ENCODE peak calls at places on chromosome 19, in ten cellular contexts. One of them, this sample, is unnamed.

GRCh38 chr19:50551034-50551712 is 17.1 kb downstream of the LRRC4B start:
- DNase-seq in GM23338: no peak
- DNase-seq in heart right ventricle: no peak
- DNase-seq in naive thymus-derived CD4-positive, alpha-beta T cell: no peak
- DNase-seq in neural progenitor cell: peak; percentile 34
- DNase-seq in GM23248: no peak
- DNase-seq in psoas muscle: no peak
- DNase-seq in SJSA1: no peak
- DNase-seq in cardiac muscle cell: no peak
- DNase-seq in kidney: no peak
- DNase-seq in this sample: no peak

GRCh38 chr19:2081873-2082810 is 14.0 kb downstream of the MOB3A start:
- DNase-seq in SJSA1: no peak
- DNase-seq in kidney: peak; percentile 73
- DNase-seq in naive thymus-derived CD4-positive, alpha-beta T cell: peak; percentile 65
- DNase-seq in GM23248: no peak
- DNase-seq in neural progenitor cell: no peak
- DNase-seq in psoas muscle: peak; percentile 62
- DNase-seq in heart right ventricle: no peak
- DNase-seq in cardiac muscle cell: no peak
- DNase-seq in GM23338: no peak
- DNase-seq in this sample: peak; percentile 54

GRCh38 chr19:11880598-11880997 is 7.0 kb upstream of the ZNF69 start:
- DNase-seq in psoas muscle: no peak
- DNase-seq in GM23338: no peak
- DNase-seq in kidney: no peak
- DNase-seq in cardiac muscle cell: no peak
- DNase-seq in naive thymus-derived CD4-positive, alpha-beta T cell: no peak
- DNase-seq in neural progenitor cell: no peak
- DNase-seq in SJSA1: no peak
- DNase-seq in heart right ventricle: no peak
- DNase-seq in GM23248: no peak
- DNase-seq in this sample: no peak

GRCh38 chr19:13784731-13785452 is 10.4 kb upstream of the ZSWIM4 start:
- DNase-seq in cardiac muscle cell: peak; percentile 80
- DNase-seq in SJSA1: peak; percentile 82
- DNase-seq in naive thymus-derived CD4-positive, alpha-beta T cell: peak; percentile 63
- DNase-seq in neural progenitor cell: peak; percentile 81
- DNase-seq in psoas muscle: peak; percentile 87
- DNase-seq in GM23248: peak; percentile 88
- DNase-seq in kidney: peak; percentile 88
- DNase-seq in heart right ventricle: peak; percentile 82
- DNase-seq in GM23338: peak; percentile 90
- DNase-seq in this sample: peak; percentile 86

GRCh38 chr19:29681422-29682235 is 16.4 kb downstream of the PLEKHF1 start:
- DNase-seq in naive thymus-derived CD4-positive, alpha-beta T cell: no peak
- DNase-seq in cardiac muscle cell: peak; percentile 57
- DNase-seq in GM23338: no peak
- DNase-seq in SJSA1: no peak
- DNase-seq in kidney: no peak
- DNase-seq in GM23248: peak; percentile 42
- DNase-seq in heart right ventricle: no peak
- DNase-seq in psoas muscle: peak; percentile 69
- DNase-seq in neural progenitor cell: no peak
- DNase-seq in this sample: no peak

GRCh38 chr19:14086098-14086497 is 515 bp upstream of the C19orf67 start:
- DNase-seq in psoas muscle: no peak
- DNase-seq in naive thymus-derived CD4-positive, alpha-beta T cell: no peak
- DNase-seq in kidney: no peak
- DNase-seq in GM23248: no peak
- DNase-seq in SJSA1: no peak
- DNase-seq in GM23338: no peak
- DNase-seq in neural progenitor cell: no peak
- DNase-seq in cardiac muscle cell: no peak
- DNase-seq in heart right ventricle: no peak
- DNase-seq in this sample: no peak

GRCh38 chr19:3073931-3074595 is 11.8 kb upstream of the TLE5 start:
- DNase-seq in GM23338: peak; percentile 46
- DNase-seq in heart right ventricle: no peak
- DNase-seq in SJSA1: no peak
- DNase-seq in kidney: peak; percentile 78
- DNase-seq in naive thymus-derived CD4-positive, alpha-beta T cell: no peak
- DNase-seq in cardiac muscle cell: peak; percentile 45
- DNase-seq in neural progenitor cell: no peak
- DNase-seq in GM23248: peak; percentile 40
- DNase-seq in psoas muscle: no peak
- DNase-seq in this sample: no peak

GRCh38 chr19:38596057-38596981 is 21.4 kb downstream of the MAP4K1 start:
- DNase-seq in GM23248: peak; percentile 32
- DNase-seq in neural progenitor cell: peak; percentile 95
- DNase-seq in psoas muscle: peak; percentile 90
- DNase-seq in heart right ventricle: no peak
- DNase-seq in GM23338: peak; percentile 98
- DNase-seq in naive thymus-derived CD4-positive, alpha-beta T cell: no peak
- DNase-seq in cardiac muscle cell: peak; percentile 16
- DNase-seq in SJSA1: no peak
- DNase-seq in kidney: no peak
- DNase-seq in this sample: no peak

GRCh38 chr19:47661571-47661970 is 51.7 kb upstream of the EHD2 start:
- DNase-seq in kidney: peak; percentile 23
- DNase-seq in psoas muscle: peak; percentile 38
- DNase-seq in heart right ventricle: no peak
- DNase-seq in GM23248: peak; percentile 18
- DNase-seq in naive thymus-derived CD4-positive, alpha-beta T cell: no peak
- DNase-seq in cardiac muscle cell: peak; percentile 24
- DNase-seq in neural progenitor cell: no peak
- DNase-seq in GM23338: no peak
- DNase-seq in SJSA1: no peak
- DNase-seq in this sample: no peak

GRCh38 chr19:47663435-47663910 is 49.7 kb upstream of the EHD2 start:
- DNase-seq in cardiac muscle cell: peak; percentile 89
- DNase-seq in heart right ventricle: no peak
- DNase-seq in GM23248: peak; percentile 92
- DNase-seq in SJSA1: no peak
- DNase-seq in kidney: no peak
- DNase-seq in neural progenitor cell: no peak
- DNase-seq in psoas muscle: no peak
- DNase-seq in naive thymus-derived CD4-positive, alpha-beta T cell: no peak
- DNase-seq in GM23338: no peak
- DNase-seq in this sample: no peak

GRCh38 chr19:47660435-47660832 is 51.5 kb downstream of the BICRA start:
- DNase-seq in cardiac muscle cell: no peak
- DNase-seq in psoas muscle: peak; percentile 33
- DNase-seq in naive thymus-derived CD4-positive, alpha-beta T cell: no peak
- DNase-seq in GM23248: no peak
- DNase-seq in heart right ventricle: no peak
- DNase-seq in neural progenitor cell: no peak
- DNase-seq in GM23338: no peak
- DNase-seq in SJSA1: no peak
- DNase-seq in kidney: peak; percentile 36
- DNase-seq in this sample: no peak

GRCh38 chr19:47661161-47661560 is 52.1 kb upstream of the EHD2 start:
- DNase-seq in psoas muscle: peak; percentile 89
- DNase-seq in neural progenitor cell: no peak
- DNase-seq in kidney: peak; percentile 62
- DNase-seq in naive thymus-derived CD4-positive, alpha-beta T cell: no peak
- DNase-seq in heart right ventricle: no peak
- DNase-seq in SJSA1: no peak
- DNase-seq in cardiac muscle cell: no peak
- DNase-seq in GM23338: no peak
- DNase-seq in GM23248: peak; percentile 55
- DNase-seq in this sample: no peak

DNA sequence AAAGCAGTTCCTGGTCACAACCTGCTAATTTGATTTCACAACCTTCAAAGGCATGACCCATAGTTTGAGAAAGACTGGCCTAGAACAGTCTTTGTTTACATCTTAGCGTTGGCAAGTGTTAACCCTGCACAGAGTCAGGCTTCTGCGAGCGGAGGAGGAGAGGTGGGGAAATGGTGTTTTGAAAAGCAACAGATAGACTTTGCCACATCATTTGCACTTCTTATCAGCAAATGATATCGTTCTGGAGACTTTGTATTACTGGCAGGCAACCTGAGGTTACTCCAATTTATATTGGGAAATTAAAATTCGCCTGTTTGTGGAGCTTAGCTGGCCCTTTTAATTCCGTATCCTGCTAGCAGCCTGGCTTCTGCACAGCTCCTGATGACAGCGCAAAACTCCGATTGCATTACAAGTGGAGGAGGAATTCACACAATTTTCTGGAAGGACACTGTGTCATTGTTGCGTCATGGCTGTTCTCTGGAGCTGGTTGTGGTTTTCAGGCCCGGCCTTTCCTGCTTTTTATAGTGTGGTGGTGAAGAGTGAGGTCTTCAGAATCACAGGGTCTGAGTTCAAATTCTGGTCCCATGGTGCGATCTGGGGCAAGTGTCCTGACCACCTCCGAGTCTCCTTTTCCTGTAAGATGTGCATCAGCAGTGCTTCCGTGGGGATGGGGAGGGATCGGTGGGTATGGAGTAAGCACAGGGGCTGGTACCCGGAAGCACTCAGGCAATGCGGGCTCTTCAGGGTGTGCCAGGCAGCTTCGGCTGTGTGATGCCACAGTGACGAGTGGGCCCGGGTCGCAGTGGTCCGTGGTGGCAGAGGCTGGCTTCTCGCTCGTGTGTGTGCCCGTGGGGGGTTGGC is 49.1 kb upstream of the EHD2 start:
- DNase-seq in SJSA1: peak; percentile 89
- DNase-seq in neural progenitor cell: no peak
- DNase-seq in psoas muscle: peak; percentile 83
- DNase-seq in heart right ventricle: no peak
- DNase-seq in kidney: peak; percentile 83
- DNase-seq in naive thymus-derived CD4-positive, alpha-beta T cell: no peak
- DNase-seq in GM23248: peak; percentile 99
- DNase-seq in cardiac muscle cell: peak; percentile 100
- DNase-seq in GM23338: no peak
- DNase-seq in this sample: no peak
- H3K4me3 ChIP-seq in SJSA1: no peak overlapping the region
- H3K4me3 ChIP-seq in neural progenitor cell: no peak overlapping the region
- H3K4me3 ChIP-seq in psoas muscle: peak overlapping the region; percentile 45
- H3K4me3 ChIP-seq in heart right ventricle: no peak overlapping the region
- H3K4me3 ChIP-seq in kidney: no peak overlapping the region
- H3K4me3 ChIP-seq in naive thymus-derived CD4-positive, alpha-beta T cell: no peak overlapping the region
- H3K4me3 ChIP-seq in GM23248: peak overlapping the region; percentile 52
- H3K4me3 ChIP-seq in cardiac muscle cell: no peak overlapping the region
- H3K4me3 ChIP-seq in GM23338: no peak overlapping the region
- H3K4me3 ChIP-seq in this sample: no peak overlapping the region

GRCh38 chr19:16248380-16249023 is 50.8 kb downstream of the AP1M1 start:
- DNase-seq in cardiac muscle cell: no peak
- DNase-seq in neural progenitor cell: no peak
- DNase-seq in GM23248: no peak
- DNase-seq in psoas muscle: no peak
- DNase-seq in kidney: no peak
- DNase-seq in naive thymus-derived CD4-positive, alpha-beta T cell: no peak
- DNase-seq in GM23338: no peak
- DNase-seq in SJSA1: no peak
- DNase-seq in heart right ventricle: no peak
- DNase-seq in this sample: no peak

GRCh38 chr19:16247353-16248182 is 49.9 kb downstream of the AP1M1 start:
- DNase-seq in psoas muscle: peak; percentile 94
- DNase-seq in cardiac muscle cell: peak; percentile 84
- DNase-seq in SJSA1: peak; percentile 89
- DNase-seq in naive thymus-derived CD4-positive, alpha-beta T cell: peak; percentile 75
- DNase-seq in GM23248: peak; percentile 79
- DNase-seq in heart right ventricle: peak; percentile 93
- DNase-seq in GM23338: peak; percentile 94
- DNase-seq in kidney: peak; percentile 93
- DNase-seq in neural progenitor cell: peak; percentile 89
- DNase-seq in this sample: peak; percentile 86

GRCh38 chr19:16254851-16255408 is 57.2 kb downstream of the AP1M1 start:
- DNase-seq in kidney: no peak
- DNase-seq in GM23338: no peak
- DNase-seq in SJSA1: no peak
- DNase-seq in GM23248: no peak
- DNase-seq in cardiac muscle cell: no peak
- DNase-seq in neural progenitor cell: no peak
- DNase-seq in naive thymus-derived CD4-positive, alpha-beta T cell: no peak
- DNase-seq in psoas muscle: no peak
- DNase-seq in heart right ventricle: no peak
- DNase-seq in this sample: no peak

GRCh38 chr19:16252459-16253205 is 54.9 kb downstream of the AP1M1 start:
- DNase-seq in GM23248: no peak
- DNase-seq in SJSA1: no peak
- DNase-seq in naive thymus-derived CD4-positive, alpha-beta T cell: no peak
- DNase-seq in heart right ventricle: no peak
- DNase-seq in cardiac muscle cell: no peak
- DNase-seq in psoas muscle: peak; percentile 57
- DNase-seq in kidney: peak; percentile 78
- DNase-seq in GM23338: no peak
- DNase-seq in neural progenitor cell: no peak
- DNase-seq in this sample: no peak

GRCh38 chr19:16249826-16250434 is 52.2 kb downstream of the AP1M1 start:
- DNase-seq in psoas muscle: no peak
- DNase-seq in GM23248: peak; percentile 50
- DNase-seq in SJSA1: no peak
- DNase-seq in heart right ventricle: no peak
- DNase-seq in kidney: no peak
- DNase-seq in neural progenitor cell: no peak
- DNase-seq in GM23338: no peak
- DNase-seq in cardiac muscle cell: peak; percentile 27
- DNase-seq in naive thymus-derived CD4-positive, alpha-beta T cell: no peak
- DNase-seq in this sample: no peak
- H3K27ac ChIP-seq in psoas muscle: no peak overlapping the region
- H3K27ac ChIP-seq in GM23248: no peak overlapping the region
- H3K27ac ChIP-seq in SJSA1: no peak overlapping the region
- H3K27ac ChIP-seq in heart right ventricle: no peak overlapping the region
- H3K27ac ChIP-seq in kidney: no peak overlapping the region
- H3K27ac ChIP-seq in neural progenitor cell: no peak overlapping the region
- H3K27ac ChIP-seq in GM23338: no peak overlapping the region
- H3K27ac ChIP-seq in cardiac muscle cell: no peak overlapping the region
- H3K27ac ChIP-seq in naive thymus-derived CD4-positive, alpha-beta T cell: no peak overlapping the region
- H3K27ac ChIP-seq in this sample: no peak overlapping the region

DNA sequence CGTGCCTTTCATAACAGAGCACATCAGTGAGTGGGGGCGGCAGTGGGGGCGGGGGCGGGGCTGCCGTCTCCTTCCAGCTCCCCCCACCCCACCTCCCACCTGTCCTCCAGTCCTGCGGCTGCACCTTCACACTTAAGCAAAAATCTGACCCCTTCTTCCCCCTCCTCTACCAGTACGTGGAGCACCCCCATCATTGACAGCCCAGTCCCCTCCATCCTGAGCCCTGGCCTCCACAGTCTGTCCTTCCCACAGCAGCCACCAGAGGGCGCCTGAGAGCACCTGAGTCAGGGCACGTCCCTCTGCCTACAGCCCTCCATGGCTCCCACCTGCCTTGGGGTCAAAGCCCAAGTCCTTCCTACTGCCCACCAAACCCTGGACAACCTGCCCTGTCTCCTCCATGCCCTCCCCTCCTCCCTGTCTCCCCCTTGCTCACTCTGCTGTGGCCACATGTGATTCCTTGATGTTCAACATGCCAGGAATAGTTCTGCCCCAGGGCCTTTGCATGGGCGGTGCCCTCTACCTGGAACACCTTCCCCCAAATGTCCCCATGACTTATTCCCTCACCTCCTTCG is 4.0 kb downstream of the EBI3 start:
- DNase-seq in naive thymus-derived CD4-positive, alpha-beta T cell: peak; percentile 50
- DNase-seq in GM23248: peak; percentile 22
- DNase-seq in cardiac muscle cell: peak; percentile 35
- DNase-seq in psoas muscle: no peak
- DNase-seq in heart right ventricle: peak; percentile 56
- DNase-seq in GM23338: peak; percentile 84
- DNase-seq in kidney: no peak
- DNase-seq in SJSA1: no peak
- DNase-seq in neural progenitor cell: peak; percentile 52
- DNase-seq in this sample: peak; percentile 60
- H3K4me3 ChIP-seq in naive thymus-derived CD4-positive, alpha-beta T cell: no peak overlapping the region
- H3K4me3 ChIP-seq in GM23248: no peak overlapping the region
- H3K4me3 ChIP-seq in cardiac muscle cell: no peak overlapping the region
- H3K4me3 ChIP-seq in psoas muscle: no peak overlapping the region
- H3K4me3 ChIP-seq in heart right ventricle: no peak overlapping the region
- H3K4me3 ChIP-seq in GM23338: no peak overlapping the region
- H3K4me3 ChIP-seq in kidney: no peak overlapping the region
- H3K4me3 ChIP-seq in SJSA1: no peak overlapping the region
- H3K4me3 ChIP-seq in neural progenitor cell: no peak overlapping the region
- H3K4me3 ChIP-seq in this sample: no peak overlapping the region

DNA sequence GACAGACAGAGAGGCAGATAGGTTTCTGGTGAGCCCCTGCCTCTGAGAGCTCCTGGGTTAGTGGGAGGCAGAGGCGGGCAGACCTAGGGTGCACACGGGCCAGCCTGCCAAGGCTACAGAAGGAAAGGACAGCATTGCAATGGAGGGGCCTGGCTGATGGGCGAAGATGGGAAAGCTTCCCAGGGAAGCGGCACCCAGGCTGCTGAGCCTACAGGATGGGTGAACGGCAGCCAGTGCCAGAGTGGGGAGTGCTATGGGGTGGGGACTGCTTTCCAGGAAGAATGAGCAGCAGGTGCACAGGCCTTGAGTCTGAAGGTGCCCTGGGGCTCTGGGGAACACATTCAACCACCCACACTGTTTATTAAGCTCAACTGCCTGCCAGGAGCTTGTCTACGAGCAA is 702 bp upstream of the MAG start:
- DNase-seq in GM23248: no peak
- DNase-seq in neural progenitor cell: no peak
- DNase-seq in naive thymus-derived CD4-positive, alpha-beta T cell: no peak
- DNase-seq in GM23338: no peak
- DNase-seq in cardiac muscle cell: no peak
- DNase-seq in heart right ventricle: no peak
- DNase-seq in kidney: no peak
- DNase-seq in psoas muscle: no peak
- DNase-seq in SJSA1: no peak
- DNase-seq in this sample: no peak
- H3K27ac ChIP-seq in GM23248: no peak overlapping the region
- H3K27ac ChIP-seq in neural progenitor cell: no peak overlapping the region
- H3K27ac ChIP-seq in naive thymus-derived CD4-positive, alpha-beta T cell: no peak overlapping the region
- H3K27ac ChIP-seq in GM23338: no peak overlapping the region
- H3K27ac ChIP-seq in cardiac muscle cell: no peak overlapping the region
- H3K27ac ChIP-seq in heart right ventricle: no peak overlapping the region
- H3K27ac ChIP-seq in kidney: no peak overlapping the region
- H3K27ac ChIP-seq in psoas muscle: no peak overlapping the region
- H3K27ac ChIP-seq in SJSA1: no peak overlapping the region
- H3K27ac ChIP-seq in this sample: no peak overlapping the region

This sample was measured in CD8-positive, alpha-beta T cell.